ENCODE peak calls at places on chromosome 5, in nine cellular contexts. R is putamen, U is right lobe of liver, G is lung, L is prostate gland, A is EL, Y is left ventricle myocardium inferior, N is mesenteric fat pad, C is NCI-H2081. H is an unnamed sample.

GRCh38 chr5:50704730-50705129 is 38.3 kb downstream of the PARP8 start:
- DNase-seq in L (no peak), C (no peak), G (no peak), U (no peak), Y (no peak), A (no peak), R (no peak), N (no peak), H (no peak)

GRCh38 chr5:2752875-2753435 is 1.5 kb upstream of the IRX2 start:
- DNase-seq in R (no peak), C (no peak), G (no peak), L (no peak), A (no peak), U (no peak), Y (no peak), N (no peak), H (no peak)

GRCh38 chr5:13325765-13326164 is 618.7 kb downstream of the DNAH5 start:
- DNase-seq in L (no peak), U (no peak), A (peak; percentile 0), G (no peak), C (no peak), N (no peak), Y (no peak), R (no peak), H (peak; percentile 5)

GRCh38 chr5:4020386-4020785 is 424.8 kb downstream of the IRX1 start:
- DNase-seq in G (no peak), Y (no peak), L (no peak), R (peak; percentile 37), U (no peak), C (no peak), A (no peak), N (no peak), H (no peak)

GRCh38 chr5:7395432-7396168 is at the start of gene ADCY2:
- DNase-seq in G (no peak), L (no peak), R (no peak), Y (no peak), U (no peak), C (no peak), N (no peak), A (no peak), H (no peak)

GRCh38 chr5:81081461-81081835 is 121.3 kb downstream of the RASGRF2 start:
- DNase-seq in L (no peak), N (no peak), U (no peak), G (no peak), C (no peak), A (no peak), Y (no peak), R (peak; percentile 52), H (no peak)

GRCh38 chr5:31213676-31214638 is 20.5 kb downstream of the CDH6 start:
- DNase-seq in Y (no peak), G (no peak), C (peak; percentile 91), A (no peak), U (no peak), N (no peak), L (no peak), R (no peak), H (no peak)

GRCh38 chr5:123518111-123518510 is 6.1 kb downstream of the CSNK1G3 start:
- DNase-seq in R (no peak), L (no peak), U (no peak), C (no peak), N (no peak), A (no peak), G (no peak), Y (no peak), H (no peak)

GRCh38 chr5:1037123-1037670 is 28.6 kb downstream of the NKD2 start:
- DNase-seq in A (no peak), G (no peak), Y (peak; percentile 21), C (peak; percentile 40), U (peak; percentile 25), N (no peak), L (no peak), R (no peak), H (no peak)

GRCh38 chr5:66840527-66841013 is 244.4 kb downstream of the MAST4 start:
- DNase-seq in Y (no peak), G (no peak), U (no peak), N (no peak), R (no peak), L (no peak), C (no peak), A (no peak), H (no peak)

GRCh38 chr5:180553530-180553929 is 37.8 kb downstream of the SCGB3A1 start:
- DNase-seq in C (no peak), G (no peak), N (no peak), L (no peak), U (no peak), Y (no peak), A (peak; percentile 3), R (no peak), H (peak; percentile 23)

GRCh38 chr5:119250946-119251901 is 104.6 kb upstream of the TNFAIP8 start:
- DNase-seq in N (no peak), Y (no peak), C (no peak), G (no peak), A (no peak), U (no peak), L (no peak), R (no peak), H (no peak)

GRCh38 chr5:3659907-3660306 is 64.3 kb downstream of the IRX1 start:
- DNase-seq in A (no peak), L (no peak), C (no peak), G (no peak), R (no peak), N (no peak), U (no peak), Y (no peak), H (no peak)

GRCh38 chr5:173707392-173707791 is 90.9 kb upstream of the BOD1 start:
- DNase-seq in U (no peak), L (peak; percentile 10), G (no peak), Y (peak; percentile 54), C (no peak), N (no peak), A (peak; percentile 64), R (peak; percentile 31), H (peak; percentile 22)

GRCh38 chr5:17463653-17464052 is 34.4 kb upstream of the TAF11L2 start:
- DNase-seq in N (no peak), R (no peak), L (no peak), A (no peak), Y (no peak), G (no peak), C (no peak), U (no peak), H (no peak)

GRCh38 chr5:1316941-1317340 is 22.1 kb upstream of the TERT start:
- DNase-seq in Y (no peak), G (no peak), R (no peak), L (no peak), A (no peak), C (no peak), N (peak; percentile 41), U (no peak), H (no peak)

GRCh38 chr5:83472508-83473343 is 1.2 kb downstream of the VCAN start:
- DNase-seq in G (no peak), C (peak; percentile 3), N (no peak), A (peak; percentile 5), Y (peak; percentile 50), U (peak; percentile 27), L (no peak), R (no peak), H (no peak)

GRCh38 chr5:171601266-171601881 is 181.9 kb downstream of the FGF18 start:
- DNase-seq in L (no peak), U (peak; percentile 39), A (no peak), R (no peak), C (no peak), N (peak; percentile 59), G (no peak), Y (no peak), H (no peak)

GRCh38 chr5:172901788-172902496 is 57.3 kb upstream of the RPL26L1 start:
- DNase-seq in G (no peak), L (no peak), A (peak; percentile 91), Y (no peak), N (no peak), U (no peak), C (no peak), R (no peak), H (peak; percentile 90)

GRCh38 chr5:80990971-80991370 is 30.8 kb downstream of the RASGRF2 start:
- DNase-seq in N (no peak), G (no peak), L (no peak), R (no peak), Y (no peak), A (no peak), C (no peak), U (no peak), H (peak; percentile 44)

GRCh38 chr5:150640311-150641005 is at the start of gene SYNPO:
- DNase-seq in R (peak; percentile 76), C (no peak), A (peak; percentile 98), L (peak; percentile 45), N (no peak), U (peak; percentile 75), G (peak; percentile 82), Y (peak; percentile 76), H (peak; percentile 94)

GRCh38 chr5:44949687-44950086 is 140.9 kb downstream of the MRPS30 start:
- DNase-seq in A (no peak), N (no peak), U (no peak), C (no peak), L (no peak), G (no peak), Y (no peak), R (no peak), H (no peak)

GRCh38 chr5:109005611-109006010 is 257.9 kb downstream of the FER start:
- DNase-seq in Y (no peak), G (no peak), U (no peak), L (no peak), A (no peak), C (no peak), N (no peak), R (no peak), H (peak; percentile 10)

GRCh38 chr5:112316731-112317130 is 102.3 kb downstream of the EPB41L4A start:
- DNase-seq in Y (no peak), N (no peak), L (no peak), C (no peak), A (no peak), U (no peak), R (no peak), G (no peak), H (no peak)

GRCh38 chr5:144028058-144028457 is 142.4 kb downstream of the YIPF5 start:
- DNase-seq in L (no peak), U (no peak), C (peak; percentile 47), A (peak; percentile 62), N (no peak), G (no peak), Y (no peak), R (no peak), H (peak; percentile 84)

GRCh38 chr5:125657936-125658335 is 765.3 kb upstream of the GRAMD2B start:
- DNase-seq in A (no peak), G (no peak), C (no peak), L (no peak), N (no peak), Y (no peak), U (no peak), R (peak; percentile 47), H (no peak)

GRCh38 chr5:43679214-43679613 is 76.2 kb downstream of the NNT start:
- DNase-seq in R (no peak), A (no peak), N (no peak), G (no peak), U (no peak), Y (no peak), L (no peak), C (no peak), H (no peak)

GRCh38 chr5:74017112-74017511 is 391.1 kb downstream of the ARHGEF28 start:
- DNase-seq in R (no peak), L (peak; percentile 19), U (no peak), C (peak; percentile 4), G (no peak), N (no peak), Y (no peak), A (peak; percentile 59), H (peak; percentile 15)

H was measured in iris pigment epithelial cell.